ENCODE peak calls at places on chromosomes 6 and 20, in four cellular contexts. Y, V, D and R are unnamed samples.

GRCh38 chr20:3071610-3072529 is at the start of gene OXT:
- DNase-seq in V (no peak), Y (no peak), D (no peak), R (no peak)

GRCh38 chr20:44849712-44850111 is 35.8 kb upstream of the YWHAB start:
- DNase-seq in V (no peak), Y (no peak), D (no peak), R (peak)

GRCh38 chr6:125759184-125759902 is 9.9 kb downstream of the HEY2 start:
- DNase-seq in D (no peak), Y (peak), V (peak), R (peak)

GRCh38 chr20:43442310-43442880 is 15.3 kb upstream of the SRSF6 start:
- DNase-seq in V (no peak), D (peak), Y (no peak), R (no peak)

GRCh38 chr20:33697129-33697528 is 10.9 kb upstream of the E2F1 start:
- DNase-seq in D (no peak), V (no peak), Y (no peak), R (peak)

GRCh38 chr6:74853991-74854390 is 351.9 kb downstream of the COL12A1 start:
- DNase-seq in V (no peak), Y (no peak), D (no peak), R (no peak)

GRCh38 chr6:98984102-98984501 is 36.4 kb upstream of the FBXL4 start:
- DNase-seq in Y (no peak), D (no peak), V (no peak), R (no peak)

GRCh38 chr20:59055302-59055701 is 12.7 kb upstream of the PRELID3B start:
- DNase-seq in D (no peak), Y (no peak), V (no peak), R (no peak)

GRCh38 chr6:36780517-36781210 is 58.6 kb downstream of the CPNE5 start:
- DNase-seq in Y (no peak), D (peak), V (no peak), R (no peak)

GRCh38 chr6:121645100-121645745 is 209.8 kb downstream of the GJA1 start:
- DNase-seq in Y (no peak), D (no peak), V (no peak), R (no peak)

GRCh38 chr20:36821964-36822437 is 48.4 kb upstream of the DSN1 start:
- DNase-seq in V (no peak), D (no peak), Y (peak), R (no peak)

DNA sequence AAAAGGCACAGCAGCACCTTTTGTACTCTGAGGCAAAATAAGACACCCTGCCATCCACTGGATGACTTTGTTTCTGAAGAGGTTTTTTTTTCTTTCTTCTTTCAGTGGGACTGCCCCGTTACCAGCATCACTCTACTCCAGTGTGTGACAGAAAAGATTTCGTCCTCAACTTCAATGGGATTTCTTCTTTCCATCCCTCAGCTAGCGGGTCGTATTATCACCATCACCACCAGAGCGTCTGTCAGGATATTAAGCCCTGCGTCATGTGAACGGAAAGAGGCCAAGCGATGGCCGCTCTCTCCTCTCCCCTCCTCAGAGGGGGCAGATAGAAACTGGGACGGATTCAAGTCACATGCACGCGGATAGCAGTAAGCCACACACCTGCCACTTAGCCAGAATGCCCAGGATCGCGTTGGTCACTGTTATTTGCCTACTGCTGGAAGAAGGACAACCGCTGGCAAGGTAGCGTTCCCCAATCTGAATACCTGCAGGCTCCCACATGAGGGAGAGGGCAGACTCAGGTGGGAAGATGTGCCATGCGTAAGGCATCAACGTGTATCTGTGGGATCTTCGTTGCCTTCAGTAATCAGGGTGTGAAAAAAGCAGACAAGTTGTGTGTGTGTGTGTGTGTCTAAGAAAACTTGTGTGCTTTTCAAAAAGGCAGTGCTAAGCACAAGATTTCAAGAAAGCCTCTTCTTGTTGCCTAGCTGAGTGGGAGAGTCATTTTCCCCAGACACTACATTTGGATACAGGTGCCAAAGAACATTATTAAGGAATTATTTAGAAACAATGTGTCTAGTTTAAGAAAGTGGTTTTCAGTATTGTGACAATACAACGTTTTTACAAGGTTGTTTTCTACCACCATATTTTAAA is 5.5 kb downstream of the FOXF2 start:
- DNase-seq in D (no peak), V (no peak), Y (no peak), R (no peak)
- TF ChIP-seq POLR2AphosphoS5 in D (no peak), V (no peak), Y (no peak), R (no peak)

DNA sequence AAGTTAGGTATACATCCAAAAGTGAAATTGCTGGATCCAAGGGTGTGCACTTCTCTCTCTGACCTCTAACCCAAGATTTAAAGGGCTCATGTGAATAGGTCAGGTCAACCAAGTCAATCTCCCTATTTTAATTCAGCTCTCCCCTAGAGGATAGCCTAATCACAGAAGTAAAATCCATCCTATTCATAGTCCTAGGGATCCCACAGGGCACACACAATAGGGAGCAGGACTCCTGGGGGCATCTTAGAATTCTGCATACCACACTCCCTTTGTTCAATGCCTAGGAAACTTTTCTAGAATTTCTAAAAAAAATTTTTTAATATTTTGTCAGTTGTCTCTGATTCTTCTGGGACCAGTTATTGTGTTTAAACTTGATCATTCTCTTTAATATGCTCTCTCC is 35.1 kb downstream of the CST9L start:
- DNase-seq in V (no peak), Y (no peak), D (no peak), R (no peak)
- TF ChIP-seq ELF1 in V (no peak), Y (no peak), D (no peak), R (no peak)

DNA sequence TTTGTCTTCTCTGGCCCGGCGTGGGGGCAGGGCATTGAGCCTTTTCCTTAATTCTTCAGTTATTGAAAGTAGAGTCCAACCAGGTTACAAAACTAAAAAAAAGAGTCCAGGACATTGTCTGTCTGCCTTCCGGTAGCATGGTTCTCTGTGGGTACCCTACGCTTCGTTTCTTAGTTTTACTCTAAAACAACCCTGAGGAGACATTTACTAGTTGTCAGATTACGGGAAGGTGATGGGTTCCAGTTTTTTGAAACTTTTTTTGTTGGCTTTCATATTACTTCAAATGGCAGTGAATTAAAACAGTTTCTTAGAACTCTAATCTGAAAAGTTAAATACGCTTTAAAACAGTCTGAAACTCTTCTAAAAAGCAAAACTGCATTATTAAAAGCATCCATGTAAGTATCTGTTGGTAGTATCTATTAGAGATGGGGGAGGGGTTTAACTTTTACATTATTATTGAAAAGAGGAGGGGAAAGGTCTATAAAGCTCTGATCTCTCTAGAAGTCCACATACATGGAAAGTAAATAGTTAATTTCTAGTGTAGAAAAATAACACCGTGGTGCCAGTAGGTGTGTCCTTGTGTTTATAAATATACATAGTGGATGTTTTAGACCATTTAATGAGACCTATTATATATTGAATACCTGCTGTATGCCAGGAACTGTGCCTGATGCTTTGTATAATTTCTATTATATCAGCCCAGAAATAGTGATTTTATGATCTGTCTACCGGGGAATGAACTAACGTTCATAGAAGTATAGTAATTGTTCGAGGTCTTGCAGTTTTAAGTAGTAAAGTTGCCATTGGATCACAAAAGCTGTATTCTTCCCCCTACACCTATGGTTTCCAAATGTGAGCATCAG is 2.3 kb downstream of the BICRAL start:
- DNase-seq in Y (no peak), V (no peak), D (no peak), R (no peak)
- TF ChIP-seq POLR2AphosphoS5 in Y (no peak), V (no peak), D (no peak), R (no peak)

GRCh38 chr6:140747114-140747513 is 1372.7 kb upstream of the CITED2 start:
- DNase-seq in Y (peak), D (no peak), V (no peak), R (no peak)

DNA sequence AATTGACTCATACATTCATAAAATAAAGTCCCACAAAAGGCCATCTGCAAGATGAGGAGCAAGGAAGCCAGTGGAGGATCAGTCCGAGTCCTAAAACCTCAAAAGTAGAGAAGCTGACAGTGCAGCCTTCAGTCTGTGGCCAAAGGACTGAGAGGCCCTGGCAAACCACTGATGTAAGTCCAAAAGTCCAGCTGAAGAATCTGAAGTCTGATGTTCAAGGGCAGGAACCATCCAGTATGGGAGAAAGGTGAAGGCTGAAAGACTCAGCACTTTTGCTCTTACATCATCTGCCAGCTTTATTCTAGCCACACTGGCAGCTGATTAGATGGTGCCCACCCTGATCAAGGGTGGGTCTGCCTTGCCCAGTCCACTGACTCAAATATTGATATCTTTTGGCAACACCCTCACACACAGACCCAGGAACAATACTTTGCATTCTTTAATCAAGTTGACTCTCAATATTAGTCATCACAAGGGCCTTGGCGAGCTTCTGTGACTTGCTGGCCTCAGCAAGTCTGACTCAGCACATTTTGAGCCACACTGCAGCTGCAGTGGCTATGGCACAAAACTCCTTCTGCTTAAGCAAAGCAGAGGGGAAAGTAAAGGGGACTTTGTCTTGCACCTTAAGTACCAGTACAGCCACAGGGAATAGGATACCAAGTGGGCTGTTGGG is 1370.3 kb upstream of the CITED2 start:
- DNase-seq in D (no peak), V (no peak), Y (peak), R (no peak)
- TF ChIP-seq ELF1 in D (no peak), V (no peak), Y (no peak), R (no peak)

GRCh38 chr6:76703285-76703684 is 630.8 kb upstream of the IMPG1 start:
- DNase-seq in D (no peak), Y (no peak), V (no peak), R (no peak)

GRCh38 chr6:76702187-76702586 is 629.7 kb upstream of the IMPG1 start:
- DNase-seq in D (no peak), V (no peak), Y (no peak), R (no peak)

GRCh38 chr6:76701610-76702009 is 629.1 kb upstream of the IMPG1 start:
- DNase-seq in D (no peak), Y (no peak), V (no peak), R (no peak)

GRCh38 chr6:76706086-76706485 is 633.6 kb upstream of the IMPG1 start:
- DNase-seq in V (no peak), Y (no peak), D (no peak), R (no peak)

DNA sequence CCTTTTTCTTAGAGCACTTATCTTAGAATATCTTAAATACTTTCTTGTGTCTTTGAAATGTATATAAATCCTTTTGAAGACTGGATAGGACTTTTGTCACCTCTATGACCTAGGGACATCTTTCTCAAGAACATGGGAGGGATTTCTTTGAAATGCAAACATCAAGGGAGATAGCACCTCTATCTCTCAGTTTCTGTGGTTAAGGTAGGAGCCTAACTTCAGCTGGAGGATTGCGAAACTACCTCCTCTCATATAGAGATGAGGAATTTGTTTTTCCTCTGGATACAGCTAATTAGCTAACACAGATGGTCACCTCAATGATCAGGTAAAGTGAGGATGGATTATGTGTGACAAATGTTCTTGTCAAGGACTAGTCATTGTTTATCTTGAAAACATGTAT is 631.3 kb upstream of the IMPG1 start:
- DNase-seq in D (no peak), V (no peak), Y (no peak), R (no peak)
- TF ChIP-seq POLR2AphosphoS5 in D (no peak), V (no peak), Y (no peak), R (no peak)

DNA sequence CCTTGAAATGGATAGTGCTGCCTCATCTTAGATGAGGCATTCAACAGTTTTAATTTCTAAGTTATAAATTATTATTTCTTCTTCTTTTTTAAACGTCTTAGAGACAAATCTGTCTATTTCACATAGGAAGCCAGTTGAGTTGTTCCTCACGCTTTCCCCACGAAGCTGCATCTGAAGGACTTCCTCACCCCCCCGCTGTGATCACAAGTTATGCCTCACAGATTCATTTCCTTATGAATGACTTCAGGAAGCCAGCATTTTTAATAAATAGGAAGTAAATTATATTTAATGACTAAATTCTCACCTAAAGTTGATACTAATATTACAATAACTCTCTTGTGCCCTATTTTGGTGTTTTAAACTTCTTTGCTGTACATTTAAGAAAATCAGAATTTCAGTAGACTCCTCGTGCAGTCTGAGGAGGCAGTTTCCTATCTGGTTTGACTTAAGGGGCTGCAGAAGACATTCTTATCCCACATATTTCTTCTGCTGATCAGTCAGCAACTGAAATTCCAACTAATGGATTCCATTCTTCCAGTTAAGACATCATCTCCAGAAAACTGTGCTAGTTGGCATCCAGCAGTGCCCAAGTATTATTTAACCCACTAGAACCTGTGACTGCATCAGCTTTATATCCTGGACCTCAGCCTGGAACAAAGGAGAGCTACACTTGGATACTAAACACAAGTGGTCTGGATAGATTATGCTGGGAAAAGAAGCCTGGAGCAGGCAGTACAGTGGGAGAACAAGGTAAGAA is 182.7 kb upstream of the CCN2 start:
- DNase-seq in D (no peak), V (no peak), Y (no peak), R (no peak)
- TF ChIP-seq ELF1 in D (no peak), V (no peak), Y (no peak), R (no peak)

DNA sequence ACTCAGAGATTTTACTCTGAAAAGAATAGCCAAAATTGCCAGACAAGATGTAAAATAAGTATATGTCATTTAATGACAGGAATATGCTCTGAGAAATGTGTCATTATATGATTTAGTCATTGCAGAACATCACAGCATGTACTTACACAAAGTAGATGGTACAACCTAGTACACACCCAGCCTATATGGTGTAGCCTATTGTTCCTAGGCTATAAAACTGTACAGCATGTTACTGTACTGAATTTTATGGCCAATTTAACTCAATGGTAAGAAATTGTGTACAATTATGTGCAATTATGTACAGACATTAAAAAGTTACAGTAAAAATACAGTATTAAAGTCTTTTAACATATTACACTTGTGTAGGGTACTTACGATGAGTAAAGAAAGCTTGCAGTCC is 311.9 kb upstream of the EPHA7 start:
- DNase-seq in V (no peak), Y (no peak), D (no peak), R (no peak)
- TF ChIP-seq POLR2AphosphoS5 in V (no peak), Y (no peak), D (no peak), R (no peak)

DNA sequence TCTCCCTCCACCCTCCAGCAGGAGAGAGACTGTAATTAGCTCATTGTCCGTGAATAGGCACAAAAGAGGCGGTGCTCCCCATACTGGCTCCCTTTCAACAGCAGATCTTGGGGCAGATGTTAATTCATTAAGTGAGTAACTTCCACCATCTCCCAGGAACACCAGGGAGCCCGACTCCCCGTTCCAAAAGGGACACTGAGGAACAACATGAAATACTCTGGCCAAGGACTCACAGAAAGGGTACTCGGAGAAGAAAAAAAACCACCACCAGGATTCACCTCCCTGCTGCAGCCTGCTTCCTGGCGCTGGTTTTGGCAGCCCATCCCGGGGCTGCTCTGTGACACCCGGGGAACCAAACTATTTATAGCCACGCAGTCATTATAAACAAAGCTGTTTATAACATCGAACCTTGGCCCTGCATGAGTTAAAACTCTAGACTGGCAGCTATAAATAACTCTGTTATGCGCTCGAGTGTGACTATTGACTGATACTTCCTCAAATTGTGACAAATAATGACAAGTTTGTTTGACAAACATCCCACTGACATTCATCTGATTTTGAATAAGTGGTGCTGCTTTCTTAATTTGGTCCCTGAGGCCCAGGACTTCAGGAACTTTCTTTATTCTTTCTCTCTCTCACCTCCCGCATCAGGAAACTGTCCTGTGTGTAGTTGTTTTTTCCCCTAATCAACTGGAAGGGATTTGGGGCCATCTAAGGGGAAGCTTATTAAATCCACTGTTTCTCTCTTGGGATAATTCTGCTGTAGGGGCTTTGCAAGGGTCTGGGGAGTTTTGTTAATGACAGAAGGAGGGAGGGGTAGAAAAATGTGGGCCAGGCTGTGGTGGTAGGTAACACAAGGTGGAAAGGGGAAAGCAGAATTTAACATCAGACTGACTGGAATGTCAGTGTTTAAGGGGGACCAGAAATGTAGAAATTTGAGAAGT is 521.6 kb downstream of the CD83 start:
- DNase-seq in D (no peak), Y (no peak), V (no peak), R (peak)
- TF ChIP-seq ELF1 in D (no peak), Y (no peak), V (no peak), R (no peak)